ENCODE peak calls at places on chromosomes 5 and 9, in eight cellular contexts. E is stimulated activated naive B cell treated with anti-CD40 and anti-IgM and Interleukin-4, amounts not matched to agents 10 μg/mL and 1 μg/mL and 100 μg/mL, for 72 hours; D is stimulated activated CD4-positive, alpha-beta T cell treated with anti-CD3 and anti-CD28 coated beads, Interleukin-2, amount 100 ng/mL, for 4 hours; V is GOT3; I is endothelial cell; M is AG09309; W is astrocyte of the hippocampus; C is midbrain. S is an unnamed sample.

GRCh38 chr5:35294976-35295375 is 64.7 kb upstream of the PRLR start:
- DNase-seq in E (no peak), D (no peak), V (no peak), I (no peak), M (no peak), W (no peak), C (no peak), S (no peak)

GRCh38 chr9:126366366-126367011 is 39.9 kb downstream of the MVB12B start:
- DNase-seq in E (no peak), D (no peak), V (no peak), I (no peak), M (no peak), W (peak; percentile 50), C (peak; percentile 87), S (no peak)

GRCh38 chr5:36152324-36153298 is 700 bp downstream of the SKP2 start:
- DNase-seq in E (no peak), D (no peak), V (no peak), I (no peak), M (no peak), W (peak; percentile 26), C (no peak), S (no peak)

GRCh38 chr9:126956929-126957686 is 42.5 kb downstream of the RALGPS1 start:
- DNase-seq in E (no peak), D (no peak), V (no peak), I (no peak), M (no peak), W (peak; percentile 62), C (no peak), S (no peak)

GRCh38 chr5:165328856-165329255 is 1823.4 kb downstream of the MAT2B start:
- DNase-seq in E (no peak), D (no peak), V (no peak), I (no peak), M (no peak), W (no peak), C (no peak), S (no peak)

GRCh38 chr5:139979518-139979917 is 63.6 kb downstream of the NRG2 start:
- DNase-seq in E (no peak), D (no peak), V (no peak), I (no peak), M (no peak), W (no peak), C (no peak), S (no peak)

GRCh38 chr5:45491368-45491767 is 204.8 kb downstream of the HCN1 start:
- DNase-seq in E (no peak), D (no peak), V (no peak), I (no peak), M (no peak), W (no peak), C (no peak), S (no peak)

GRCh38 chr5:37715957-37716356 is 123.9 kb downstream of the GDNF start:
- DNase-seq in E (no peak), D (no peak), V (no peak), I (no peak), M (no peak), W (no peak), C (no peak), S (no peak)

GRCh38 chr5:133392448-133392847 is 219.9 kb downstream of the FSTL4 start:
- DNase-seq in E (no peak), D (no peak), V (no peak), I (no peak), M (no peak), W (no peak), C (no peak), S (no peak)

GRCh38 chr9:107794259-107794658 is 304.7 kb upstream of the KLF4 start:
- DNase-seq in E (no peak), D (no peak), V (no peak), I (no peak), M (no peak), W (no peak), C (no peak), S (no peak)

GRCh38 chr5:7686794-7687193 is 164.1 kb downstream of the CFAP90 start:
- DNase-seq in E (no peak), D (no peak), V (no peak), I (no peak), M (no peak), W (no peak), C (no peak), S (no peak)

GRCh38 chr5:125551246-125551645 is 804.8 kb upstream of the ZNF608 start:
- DNase-seq in E (no peak), D (no peak), V (no peak), I (no peak), M (no peak), W (no peak), C (no peak), S (no peak)

GRCh38 chr5:64505769-64506566 is at the start of gene RGS7BP:
- DNase-seq in E (no peak), D (no peak), V (no peak), I (peak; percentile 64), M (no peak), W (peak; percentile 81), C (peak; percentile 61), S (no peak)

GRCh38 chr5:151483176-151483575 is 35.8 kb downstream of the SLC36A1 start:
- DNase-seq in E (no peak), D (no peak), V (no peak), I (no peak), M (no peak), W (no peak), C (peak; percentile 22), S (no peak)

GRCh38 chr5:79935992-79936643 is 54.9 kb downstream of the MTX3 start:
- DNase-seq in E (no peak), D (no peak), V (no peak), I (no peak), M (peak; percentile 32), W (no peak), C (no peak), S (no peak)

GRCh38 chr9:127835930-127836586 is 18.4 kb downstream of the ENG start:
- DNase-seq in E (peak; percentile 59), D (no peak), V (no peak), I (no peak), M (no peak), W (peak; percentile 68), C (no peak), S (no peak)

GRCh38 chr5:154396128-154396527 is 49.7 kb upstream of the SAP30L start:
- DNase-seq in E (no peak), D (no peak), V (no peak), I (no peak), M (no peak), W (no peak), C (no peak), S (no peak)

GRCh38 chr5:82031220-82032119 is 59.6 kb downstream of the ATG10 start:
- DNase-seq in E (no peak), D (no peak), V (no peak), I (no peak), M (no peak), W (peak; percentile 31), C (no peak), S (no peak)

S was measured in activated CD4-positive, alpha-beta T cell treated with anti-CD3 and anti-CD28 coated beads, Interleukin-2, amount 50 U/mL, for 1 hour.